ENCODE peak calls at places on chromosomes 6 and 20, in four cellular contexts. C is BJ, O is RWPE1, L is GM20000. W is an unnamed sample.

GRCh38 chr6:112469306-112469705 is 122.2 kb downstream of the RFPL4B start:
- DNase-seq in L (no peak), O (no peak), C (no peak), W (no peak)

GRCh38 chr6:11204987-11205386 is 27.5 kb downstream of the NEDD9 start:
- DNase-seq in C (no peak), L (no peak), O (no peak), W (no peak)

GRCh38 chr20:2706688-2707352 is 14.2 kb downstream of the EBF4 start:
- DNase-seq in L (no peak), O (no peak), C (no peak), W (peak)

GRCh38 chr20:16363832-16364687 is 209.2 kb downstream of the KIF16B start:
- DNase-seq in L (no peak), C (no peak), O (no peak), W (no peak)

GRCh38 chr20:46161921-46162320 is 43.8 kb downstream of the CD40 start:
- DNase-seq in L (no peak), O (no peak), C (no peak), W (no peak)

GRCh38 chr6:107488875-107489635 is 862 bp upstream of the SOBP start:
- DNase-seq in C (no peak), O (peak), L (peak), W (no peak)

GRCh38 chr20:38034108-38034649 is 633 bp downstream of the RPRD1B start:
- DNase-seq in C (no peak), O (peak), L (no peak), W (no peak)

GRCh38 chr6:17705428-17705777 is 1.3 kb downstream of the NUP153 start:
- DNase-seq in O (peak), L (peak), C (no peak), W (no peak)

GRCh38 chr20:50794181-50794845 is 548 bp upstream of the BCAS4 start:
- DNase-seq in L (no peak), C (no peak), O (no peak), W (no peak)

GRCh38 chr6:128443553-128443952 is 76.8 kb downstream of the PTPRK start:
- DNase-seq in O (no peak), L (no peak), C (no peak), W (no peak)

GRCh38 chr20:14114049-14114448 is 118.7 kb downstream of the MACROD2 start:
- DNase-seq in O (no peak), L (no peak), C (no peak), W (no peak)

GRCh38 chr20:33339515-33340058 is 56.6 kb downstream of the BPIFB1 start:
- DNase-seq in L (no peak), O (no peak), C (no peak), W (no peak)

GRCh38 chr6:90478278-90478677 is 108.6 kb downstream of the MAP3K7 start:
- DNase-seq in C (no peak), L (no peak), O (no peak), W (no peak)

GRCh38 chr6:46170357-46171289 is at the start of gene ENPP5:
- DNase-seq in L (peak), O (peak), C (no peak), W (no peak)

GRCh38 chr6:170347975-170348374 is 41.4 kb downstream of the FAM120B start:
- DNase-seq in L (no peak), O (no peak), C (no peak), W (no peak)

GRCh38 chr6:144898741-144899140 is 613.6 kb downstream of the UTRN start:
- DNase-seq in O (no peak), C (no peak), L (no peak), W (no peak)
- TF ChIP-seq CTCF in O (no peak), C (no peak), L (no peak), W (no peak)

DNA sequence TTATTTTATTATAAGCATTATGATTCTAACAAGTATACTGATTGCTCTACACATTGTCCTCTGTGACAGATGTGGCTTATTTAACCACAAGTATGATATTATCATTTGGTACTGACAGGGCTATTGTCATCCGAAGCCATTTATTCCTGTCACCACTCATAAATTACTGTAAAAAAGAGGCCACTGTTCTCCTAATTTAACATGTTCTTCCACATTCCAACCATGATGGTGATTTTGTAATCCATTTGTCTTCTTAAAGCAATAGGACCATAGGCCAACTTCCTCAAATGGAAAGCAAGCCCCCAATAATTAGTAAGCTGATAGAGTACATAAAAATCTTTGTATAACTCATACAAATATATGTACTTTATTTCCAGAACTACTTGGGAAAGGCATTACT is 50.6 kb downstream of the FUT9 start:
- DNase-seq in O (no peak), L (no peak), C (no peak), W (no peak)
- TF ChIP-seq CTCF in O (no peak), L (no peak), C (no peak), W (no peak)

GRCh38 chr6:33384581-33385020 is 7.0 kb upstream of the KIFC1 start:
- DNase-seq in C (peak), O (peak), L (no peak), W (no peak)
- TF ChIP-seq CTCF in C (peak), O (peak), L (no peak), W (peak)

GRCh38 chr6:30945281-30945680 is 4.5 kb downstream of the MUCL3 start:
- DNase-seq in C (no peak), O (no peak), L (no peak), W (no peak)

GRCh38 chr6:30944051-30944450 is 3.3 kb downstream of the MUCL3 start:
- DNase-seq in O (no peak), C (no peak), L (no peak), W (no peak)

GRCh38 chr6:30940361-30941001 is at the start of gene MUCL3:
- DNase-seq in O (no peak), C (no peak), L (no peak), W (no peak)

GRCh38 chr6:30939473-30939872 is 1.3 kb upstream of the MUCL3 start:
- DNase-seq in O (no peak), L (no peak), C (no peak), W (no peak)

DNA sequence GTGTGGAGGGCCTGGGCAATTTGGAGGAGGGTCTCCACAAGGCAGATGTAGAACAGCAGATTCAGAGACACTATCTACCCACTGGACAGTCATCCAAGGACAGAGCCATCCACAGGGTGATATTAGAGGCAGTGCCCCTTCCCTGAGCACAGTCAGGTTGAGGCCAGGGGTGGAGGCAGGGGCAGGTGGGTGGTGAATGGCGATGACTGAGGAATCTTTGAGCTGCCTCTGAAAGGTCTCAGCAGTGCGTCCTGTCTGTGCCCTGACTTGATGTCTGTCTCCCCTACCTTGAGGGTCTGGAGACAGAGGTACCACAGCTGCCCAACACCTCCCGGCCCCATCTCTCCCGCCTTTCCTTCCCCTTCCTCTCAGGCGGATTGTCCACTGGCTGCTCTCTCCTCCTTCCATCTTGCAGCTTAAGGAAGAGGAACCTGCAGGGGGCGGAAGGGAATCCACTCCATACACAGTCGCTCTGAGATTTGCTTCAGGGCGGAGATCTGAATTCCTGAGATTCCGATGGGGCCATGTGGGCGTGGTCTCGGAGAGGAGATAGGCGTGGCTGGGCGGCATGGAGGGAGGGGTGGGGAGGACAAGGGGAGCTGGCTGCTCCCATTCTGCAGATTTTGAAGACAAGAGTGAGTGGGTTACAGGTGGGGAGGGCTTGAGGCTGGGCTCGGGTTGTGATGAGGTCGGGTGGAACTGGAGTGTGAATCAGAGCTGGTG is 1.7 kb downstream of the MUCL3 start:
- DNase-seq in L (no peak), O (peak), C (peak), W (peak)
- TF ChIP-seq CTCF in L (no peak), O (no peak), C (peak), W (peak)

GRCh38 chr20:43563429-43563828 is 4.6 kb downstream of the SGK2 start:
- DNase-seq in L (peak), C (no peak), O (no peak), W (no peak)
- TF ChIP-seq CTCF in L (peak), C (peak), O (no peak), W (no peak)

DNA sequence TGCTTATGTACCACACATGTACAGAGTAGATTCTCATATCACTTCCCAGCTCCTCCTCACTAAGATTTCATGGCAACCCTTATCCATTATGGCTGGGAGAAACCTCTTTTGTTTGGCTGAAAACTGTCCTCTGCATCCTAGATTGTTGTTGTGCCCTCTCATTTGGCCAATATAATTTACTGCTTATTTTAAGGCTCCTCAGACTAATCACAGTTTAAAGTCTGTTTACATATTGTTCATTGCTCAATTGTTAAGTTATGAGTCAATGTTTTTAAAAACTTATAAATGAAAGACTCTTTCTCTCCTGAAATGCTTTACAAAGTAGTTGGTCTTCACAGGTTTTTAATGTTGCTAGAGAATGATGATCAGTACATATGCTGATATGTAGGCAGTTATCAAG is 57.3 kb downstream of the FAM83B start:
- DNase-seq in O (no peak), C (no peak), L (no peak), W (no peak)
- TF ChIP-seq CTCF in O (no peak), C (no peak), L (no peak), W (no peak)

DNA sequence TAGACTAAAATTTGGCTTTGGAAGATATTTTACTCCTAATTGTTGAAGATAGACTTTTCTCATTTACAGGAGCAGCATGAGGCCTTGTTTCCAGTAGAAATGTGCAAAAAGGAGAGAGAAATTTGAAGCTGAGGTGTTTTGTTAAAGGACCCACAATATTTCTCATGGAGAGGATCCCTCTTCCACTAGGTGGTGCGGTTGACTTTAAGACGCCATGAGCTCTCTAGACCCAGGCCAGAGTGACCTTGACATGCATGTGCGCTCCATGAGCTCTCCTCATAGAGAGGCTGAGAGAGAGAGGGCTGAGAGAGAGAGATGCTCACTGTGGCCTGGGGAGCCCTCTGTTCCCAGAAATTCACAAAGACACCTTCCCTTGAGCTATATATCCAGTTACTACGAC is 861.2 kb upstream of the EYS start:
- DNase-seq in O (no peak), C (no peak), L (no peak), W (no peak)
- TF ChIP-seq CTCF in O (no peak), C (no peak), L (no peak), W (no peak)